ENCODE peak calls at places on chromosome 15, in ten cellular contexts. I, R, C, M, F, D, H, G, B and O are unnamed samples.

GRCh38 chr15:38899300-38899699 is 334.7 kb upstream of the RASGRP1 start:
- DNase-seq in I (no peak), R (peak; percentile 92), C (no peak), M (peak; percentile 73), F (no peak), D (no peak), H (no peak), G (peak; percentile 32), B (no peak), O (peak; percentile 53)

GRCh38 chr15:69755571-69756310 is 303.1 kb downstream of the RPLP1 start:
- DNase-seq in I (peak; percentile 54), R (no peak), C (no peak), M (no peak), F (peak; percentile 77), D (no peak), H (no peak), G (no peak), B (peak; percentile 62), O (peak; percentile 42)

GRCh38 chr15:98996169-98996568 is 11.4 kb downstream of the PGPEP1L start:
- DNase-seq in I (no peak), R (no peak), C (no peak), M (no peak), F (no peak), D (no peak), H (no peak), G (no peak), B (no peak), O (no peak)

GRCh38 chr15:68635142-68635541 is 56.3 kb downstream of the CORO2B start:
- DNase-seq in I (no peak), R (no peak), C (no peak), M (no peak), F (no peak), D (no peak), H (peak; percentile 59), G (no peak), B (peak; percentile 88), O (no peak)

GRCh38 chr15:89361451-89362202 is 27.0 kb upstream of the POLG start:
- DNase-seq in I (peak; percentile 41), R (peak; percentile 52), C (no peak), M (peak; percentile 58), F (peak; percentile 86), D (peak; percentile 67), H (peak; percentile 61), G (peak; percentile 57), B (no peak), O (peak; percentile 39)

GRCh38 chr15:73633991-73634495 is 854 bp upstream of the NPTN start:
- DNase-seq in I (no peak), R (peak; percentile 96), C (no peak), M (peak; percentile 26), F (no peak), D (no peak), H (no peak), G (peak; percentile 98), B (no peak), O (peak; percentile 93)

GRCh38 chr15:23566070-23567050 is 886 bp downstream of the MKRN3 start:
- DNase-seq in I (peak; percentile 25), R (no peak), C (no peak), M (peak; percentile 13), F (no peak), D (no peak), H (no peak), G (peak; percentile 68), B (no peak), O (peak; percentile 42)

GRCh38 chr15:64082757-64083156 is 10.9 kb downstream of the CIAO2A start:
- DNase-seq in I (no peak), R (no peak), C (no peak), M (no peak), F (no peak), D (no peak), H (no peak), G (no peak), B (no peak), O (no peak)

GRCh38 chr15:47246317-47246716 is 471.0 kb upstream of the SEMA6D start:
- DNase-seq in I (no peak), R (peak; percentile 13), C (no peak), M (peak; percentile 33), F (no peak), D (no peak), H (no peak), G (peak; percentile 13), B (no peak), O (no peak)

GRCh38 chr15:68620721-68621528 is 42.1 kb downstream of the CORO2B start:
- DNase-seq in I (no peak), R (peak; percentile 98), C (peak; percentile 88), M (no peak), F (no peak), D (peak; percentile 70), H (peak; percentile 82), G (no peak), B (no peak), O (peak; percentile 96)

GRCh38 chr15:86915811-86916331 is 836.2 kb downstream of the AGBL1 start:
- DNase-seq in I (no peak), R (peak; percentile 13), C (no peak), M (no peak), F (no peak), D (no peak), H (peak; percentile 20), G (peak; percentile 48), B (peak; percentile 8), O (peak; percentile 63)
- TF ChIP-seq CTCF in I (no peak), R (peak; percentile 46), C (peak; percentile 41), M (no peak), F (peak; percentile 41), D (peak; percentile 46), H (peak; percentile 46), G (peak; percentile 57), B (peak; percentile 54), O (peak; percentile 63)

GRCh38 chr15:71808311-71809020 is 1.9 kb upstream of the NR2E3 start:
- DNase-seq in I (no peak), R (no peak), C (no peak), M (no peak), F (no peak), D (no peak), H (no peak), G (no peak), B (no peak), O (no peak)
- H3K4me1 ChIP-seq in I (no peaks in the 10 kb centered on the region), R (peaks cover 15% of the 10 kb centered on the region), C (peaks cover 20% of the 10 kb centered on the region), M (peaks cover 14% of the 10 kb centered on the region), F (no peaks in the 10 kb centered on the region), D (no peaks in the 10 kb centered on the region), H (peaks cover 12% of the 10 kb centered on the region), G (peaks cover 11% of the 10 kb centered on the region), B (peaks cover 7% of the 10 kb centered on the region), O (peaks cover 21% of the 10 kb centered on the region)

GRCh38 chr15:63043391-63044076 is 987 bp downstream of the TPM1 start:
- DNase-seq in I (no peak), R (no peak), C (no peak), M (peak; percentile 48), F (peak; percentile 93), D (peak; percentile 67), H (no peak), G (no peak), B (no peak), O (no peak)

GRCh38 chr15:63044645-63045437 is 2.3 kb downstream of the TPM1 start:
- DNase-seq in I (no peak), R (peak; percentile 68), C (peak; percentile 83), M (peak; percentile 43), F (no peak), D (no peak), H (no peak), G (no peak), B (no peak), O (peak; percentile 62)

GRCh38 chr15:63042879-63043340 is 363 bp downstream of the TPM1 start:
- DNase-seq in I (no peak), R (no peak), C (no peak), M (peak; percentile 47), F (peak; percentile 79), D (no peak), H (no peak), G (no peak), B (no peak), O (no peak)

GRCh38 chr15:63045438-63046278 is 3.1 kb downstream of the TPM1 start:
- DNase-seq in I (no peak), R (no peak), C (no peak), M (peak; percentile 49), F (no peak), D (no peak), H (no peak), G (no peak), B (no peak), O (no peak)

DNA sequence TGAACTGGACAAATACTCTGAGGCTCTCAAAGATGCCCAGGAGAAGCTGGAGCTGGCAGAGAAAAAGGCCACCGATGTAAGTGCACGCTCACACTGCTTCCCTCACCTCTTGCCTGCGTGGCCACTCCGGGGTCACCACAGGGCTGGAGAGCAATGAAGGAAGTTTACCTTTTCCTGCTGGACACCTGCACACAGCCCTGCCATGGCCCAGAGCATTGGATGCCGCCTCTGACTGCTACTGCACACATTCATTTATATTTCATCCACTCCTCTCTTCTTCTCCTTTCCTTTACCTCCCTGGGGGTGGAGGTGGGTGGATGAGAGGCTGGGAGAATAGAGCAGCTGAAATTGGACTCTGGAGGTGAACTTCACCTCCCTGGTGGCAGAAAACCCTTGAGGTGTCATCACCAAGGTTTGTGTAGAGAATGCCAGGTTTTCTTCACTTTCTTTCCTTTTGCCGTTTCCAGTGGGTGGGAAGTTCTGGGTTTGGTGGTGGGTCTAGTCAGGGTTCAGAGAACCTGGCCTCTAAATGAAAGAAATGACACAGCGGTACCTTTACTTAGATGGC is 1.6 kb downstream of the TPM1 start:
- DNase-seq in I (no peak), R (no peak), C (no peak), M (no peak), F (no peak), D (no peak), H (no peak), G (no peak), B (no peak), O (no peak)
- H3K4me3 ChIP-seq in I (peak overlapping the region; percentile 26), R (peak overlapping the region; percentile 84), C (peak overlapping the region; percentile 90), M (peak overlapping the region; percentile 95), F (peak overlapping the region; percentile 66), D (peak overlapping the region; percentile 67), H (peak overlapping the region; percentile 81), G (peak overlapping the region; percentile 94), B (no peak overlapping the region), O (peak overlapping the region; percentile 99)

GRCh38 chr15:80367094-80367493 is 37.1 kb upstream of the ARNT2 start:
- DNase-seq in I (no peak), R (peak; percentile 7), C (no peak), M (no peak), F (no peak), D (no peak), H (no peak), G (peak; percentile 24), B (peak; percentile 46), O (no peak)
- TF ChIP-seq CTCF in I (no peak), R (peak; percentile 18), C (no peak), M (no peak), F (no peak), D (no peak), H (no peak), G (peak; percentile 43), B (peak; percentile 75), O (no peak)

DNA sequence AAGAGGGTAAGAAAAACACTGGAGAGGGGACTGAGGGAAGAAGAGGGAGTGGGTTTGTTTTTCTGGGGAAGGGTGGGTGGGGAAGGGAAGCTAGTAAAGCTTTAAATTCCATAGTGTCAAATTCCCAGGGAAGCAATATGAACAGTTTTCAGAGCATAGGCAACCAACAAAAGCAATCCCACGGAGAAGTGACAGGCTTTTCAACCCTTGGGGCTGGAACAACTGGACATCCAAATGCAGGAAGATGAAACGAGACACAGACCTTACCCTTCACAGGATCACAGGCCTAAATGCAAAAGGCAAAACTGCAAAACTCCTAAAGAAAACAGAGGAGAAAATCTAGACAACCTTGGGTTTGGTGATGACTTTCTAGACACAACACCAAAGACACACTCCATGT is 61.7 kb downstream of the CHSY1 start:
- DNase-seq in I (no peak), R (peak; percentile 38), C (no peak), M (no peak), F (no peak), D (no peak), H (no peak), G (no peak), B (no peak), O (no peak)
- H3K4me1 ChIP-seq in I (peaks cover 23% of the 10 kb centered on the region), R (peaks cover 40% of the 10 kb centered on the region), C (peaks cover 48% of the 10 kb centered on the region), M (peaks cover 28% of the 10 kb centered on the region), F (peaks cover 89% of the 10 kb centered on the region), D (peaks cover 89% of the 10 kb centered on the region), H (peaks cover 97% of the 10 kb centered on the region), G (peaks cover 20% of the 10 kb centered on the region), B (no peaks in the 10 kb centered on the region), O (peaks cover 49% of the 10 kb centered on the region)